ENCODE peak calls at places on chromosomes 4 and X, in eight cellular contexts. J is neural progenitor cell, Z is fibroblast of mammary gland, B is astrocyte of the cerebellum, D is astrocyte, F is body of pancreas, A is fibroblast of lung, R is lower leg skin. K is an unnamed sample.

GRCh38 chrX:6382284-6382683 is 152.6 kb downstream of the VCX3A start:
- DNase-seq in F (peak; percentile 14), A (no peak), D (no peak), B (no peak), R (no peak), J (no peak), Z (no peak), K (no peak)

GRCh38 chr4:48131736-48132135 is 2.3 kb downstream of the TXK start:
- DNase-seq in J (no peak), D (no peak), B (no peak), Z (no peak), F (no peak), R (no peak), A (no peak), K (no peak)

GRCh38 chr4:39998659-39999345 is 21.1 kb upstream of the PDS5A start:
- DNase-seq in A (no peak), Z (no peak), B (no peak), J (peak; percentile 21), R (no peak), D (no peak), F (no peak), K (no peak)

GRCh38 chr4:101326586-101326985 is 20.7 kb downstream of the PPP3CA start:
- DNase-seq in D (no peak), R (no peak), A (no peak), J (no peak), F (no peak), Z (no peak), B (no peak), K (no peak)

GRCh38 chrX:38806875-38807601 is 5.8 kb downstream of the MID1IP1 start:
- DNase-seq in D (no peak), Z (no peak), R (no peak), A (no peak), B (no peak), J (peak; percentile 6), F (peak; percentile 44), K (no peak)

GRCh38 chr4:148445903-148446261 is 3.7 kb upstream of the NR3C2 start:
- DNase-seq in A (no peak), Z (no peak), F (no peak), B (no peak), J (peak; percentile 64), D (no peak), R (no peak), K (no peak)

GRCh38 chr4:80171251-80171650 is 26.1 kb upstream of the PRDM8 start:
- DNase-seq in B (no peak), A (no peak), Z (peak; percentile 80), R (no peak), F (no peak), J (no peak), D (peak; percentile 71), K (peak; percentile 57)

GRCh38 chr4:112031712-112032328 is 113.4 kb upstream of the FAM241A start:
- DNase-seq in F (peak; percentile 7), Z (peak; percentile 68), A (peak; percentile 74), D (peak; percentile 31), R (no peak), B (peak; percentile 57), J (peak; percentile 76), K (peak; percentile 58)

GRCh38 chrX:264634-265455 is 16.3 kb upstream of the PLCXD1 start:
- DNase-seq in J (no peak), D (no peak), B (no peak), A (peak; percentile 74), Z (peak; percentile 73), F (peak; percentile 42), R (peak; percentile 57), K (no peak)

GRCh38 chrX:19544693-19545305 is 29.5 kb upstream of the MAP3K15 start:
- DNase-seq in J (peak; percentile 55), R (peak; percentile 36), A (peak; percentile 63), F (peak; percentile 67), Z (peak; percentile 69), B (peak; percentile 42), D (peak; percentile 22), K (peak; percentile 54)

GRCh38 chr4:28310926-28311325 is 1450.3 kb downstream of the STIM2 start:
- DNase-seq in B (no peak), A (no peak), R (no peak), F (no peak), Z (peak; percentile 63), J (no peak), D (no peak), K (no peak)

GRCh38 chr4:80540785-80541469 is 205.4 kb downstream of the CFAP299 start:
- DNase-seq in J (no peak), D (peak; percentile 3), Z (peak; percentile 1), R (no peak), F (no peak), B (no peak), A (peak; percentile 46), K (peak; percentile 16)

GRCh38 chr4:113049421-113050355 is at the start of gene ANK2:
- DNase-seq in A (peak; percentile 15), J (peak; percentile 96), F (peak; percentile 10), D (peak; percentile 47), R (no peak), B (no peak), Z (peak; percentile 28), K (no peak)

GRCh38 chr4:169337510-169337909 is 66.8 kb upstream of the SH3RF1 start:
- DNase-seq in F (no peak), J (no peak), B (peak; percentile 91), R (no peak), A (peak; percentile 79), Z (peak; percentile 88), D (peak; percentile 99), K (peak; percentile 91)

GRCh38 chr4:185797018-185797417 is 15.0 kb downstream of the SORBS2 start:
- DNase-seq in B (no peak), F (no peak), D (no peak), Z (no peak), J (no peak), A (no peak), R (no peak), K (no peak)

GRCh38 chr4:88138561-88138960 is 19.9 kb downstream of the ABCG2 start:
- DNase-seq in F (no peak), B (peak; percentile 9), A (peak; percentile 79), D (peak; percentile 77), R (no peak), J (no peak), Z (peak; percentile 69), K (peak; percentile 88)

GRCh38 chrX:20205927-20206708 is 60.6 kb downstream of the RPS6KA3 start:
- DNase-seq in Z (no peak), F (no peak), D (no peak), A (no peak), R (no peak), J (no peak), B (no peak), K (no peak)

DNA sequence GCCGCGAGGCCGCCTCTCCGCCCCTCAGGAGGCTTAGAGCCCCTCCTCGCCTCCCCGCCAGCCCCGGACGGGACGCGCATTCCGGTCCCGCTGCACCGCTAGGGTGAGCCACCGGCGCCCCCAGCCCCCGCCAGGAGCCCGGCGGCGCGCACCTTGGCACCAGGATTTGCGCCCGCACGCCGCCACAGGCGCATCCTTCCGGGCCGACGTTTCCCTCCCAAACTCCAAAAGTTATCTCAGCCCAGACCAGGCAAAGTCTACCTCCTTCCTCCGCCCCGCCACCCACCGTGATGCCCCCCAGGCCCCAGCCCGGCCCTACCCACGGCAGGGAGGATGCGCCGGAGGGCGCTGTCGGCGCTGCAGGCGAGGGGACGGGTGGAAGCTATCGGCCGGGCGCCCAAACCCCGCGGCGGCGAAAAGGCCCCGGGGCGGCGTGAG is 538 bp downstream of the SCML2 start:
- DNase-seq in B (no peak), Z (no peak), F (peak; percentile 15), J (peak; percentile 70), R (no peak), D (no peak), A (no peak), K (no peak)
- TF ChIP-seq CTCF in B (peak; percentile 9), Z (no peak), F (no peak), J (peak; percentile 22), R (no peak), D (no peak), A (no peak), K (peak; percentile 4)

GRCh38 chr4:62135565-62136156 is 935.5 kb downstream of the ADGRL3 start:
- DNase-seq in F (no peak), R (no peak), Z (no peak), D (peak; percentile 20), A (no peak), B (peak; percentile 15), J (no peak), K (no peak)

GRCh38 chr4:62131049-62131448 is 930.9 kb downstream of the ADGRL3 start:
- DNase-seq in F (no peak), B (no peak), R (peak; percentile 64), A (no peak), J (no peak), D (no peak), Z (no peak), K (no peak)

GRCh38 chr4:62133498-62133897 is 933.4 kb downstream of the ADGRL3 start:
- DNase-seq in J (no peak), Z (no peak), R (no peak), A (no peak), B (no peak), F (no peak), D (no peak), K (no peak)

DNA sequence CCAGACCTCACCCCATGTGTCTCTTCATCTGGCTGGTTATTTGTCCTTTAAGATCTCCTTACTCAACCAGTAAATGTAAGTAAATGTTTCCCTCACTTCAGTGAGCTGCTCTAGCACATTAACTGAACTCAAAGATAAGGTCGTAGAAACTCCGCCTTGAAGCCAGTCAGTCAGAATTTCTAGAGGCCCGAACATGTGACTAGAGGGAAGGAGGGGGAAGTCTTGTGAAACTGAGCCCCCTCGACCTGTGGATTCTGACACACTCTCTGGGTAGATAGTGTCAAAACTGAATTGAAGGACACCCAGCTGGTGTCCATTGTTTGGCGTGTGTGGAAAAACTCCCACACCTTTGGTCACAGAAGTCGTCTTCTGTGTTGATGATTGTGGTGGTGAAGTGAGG is 933.9 kb downstream of the ADGRL3 start:
- DNase-seq in D (no peak), B (no peak), F (no peak), A (no peak), Z (no peak), R (no peak), J (no peak), K (no peak)
- TF ChIP-seq CTCF in D (no peak), B (no peak), F (no peak), A (no peak), Z (no peak), R (no peak), J (no peak), K (no peak)

GRCh38 chrX:119971184-119971583 is 27.6 kb upstream of the NKAP start:
- DNase-seq in R (no peak), A (no peak), D (no peak), F (no peak), Z (no peak), B (no peak), J (no peak), K (no peak)
- TF ChIP-seq CTCF in R (no peak), A (no peak), D (no peak), F (no peak), Z (no peak), B (no peak), J (no peak), K (no peak)

DNA sequence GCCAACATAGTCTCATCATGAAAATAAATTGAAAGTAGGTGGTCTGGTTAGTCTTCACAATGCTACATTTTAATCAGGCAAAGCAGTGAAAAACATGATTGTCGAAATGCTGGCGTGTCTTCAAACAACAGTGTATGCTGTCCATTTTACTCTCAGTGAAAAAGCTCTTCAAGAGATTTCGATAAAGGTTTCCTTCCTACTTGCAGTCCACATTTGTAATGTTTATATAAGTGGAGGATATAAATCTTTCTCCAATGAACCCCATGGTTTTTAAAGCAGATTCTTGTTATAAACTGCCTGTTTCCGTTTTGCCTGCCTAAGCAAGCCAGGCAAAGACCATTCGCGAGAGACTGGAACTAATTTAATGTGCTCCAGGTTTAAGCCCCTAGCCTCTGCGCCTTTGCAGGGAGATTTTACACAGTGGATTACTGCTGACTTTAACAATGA is 169.6 kb downstream of the SCFD2 start:
- DNase-seq in Z (peak; percentile 17), J (no peak), A (peak; percentile 39), D (no peak), R (no peak), F (no peak), B (no peak), K (no peak)
- TF ChIP-seq CTCF in Z (no peak), J (no peak), A (no peak), D (no peak), R (no peak), F (no peak), B (no peak), K (no peak)